ENCODE peak calls at places on chromosomes 4 and X, in ten cellular contexts. N is Calu3; E is tibial artery; A is activated CD8-positive, alpha-beta T cell treated with anti-CD3 and anti-CD28 coated beads for 36 hours; Y is psoas muscle; H is esophagus squamous epithelium; K is lung; R is osteocyte; L is PC-9; B is fibroblast of villous mesenchyme. C is an unnamed sample.

GRCh38 chrX:21509912-21510311 is 135.7 kb downstream of the CNKSR2 start:
- DNase-seq in N (no peak), E (no peak), A (no peak), Y (no peak), H (no peak), K (no peak), R (no peak), L (no peak), B (peak), C (no peak)

GRCh38 chr4:142396279-142396678 is 449.8 kb downstream of the INPP4B start:
- DNase-seq in N (no peak), E (no peak), A (no peak), Y (no peak), H (no peak), K (no peak), R (no peak), L (no peak), B (no peak), C (no peak)

GRCh38 chr4:2931765-2932560 is 31.2 kb downstream of the NOP14 start:
- DNase-seq in N (no peak), E (peak), A (peak), Y (peak), H (peak), K (peak), R (no peak), L (no peak), B (no peak), C (peak)

GRCh38 chrX:129637217-129638109 is 17.3 kb downstream of the APLN start:
- DNase-seq in N (peak), E (peak), A (peak), Y (peak), H (peak), K (peak), R (peak), L (peak), B (peak), C (peak)

GRCh38 chr4:41428205-41428940 is 109.6 kb upstream of the LIMCH1 start:
- DNase-seq in N (no peak), E (no peak), A (no peak), Y (no peak), H (no peak), K (no peak), R (no peak), L (no peak), B (no peak), C (no peak)

GRCh38 chrX:35244796-35245508 is 302.4 kb downstream of the FAM47B start:
- DNase-seq in N (no peak), E (no peak), A (no peak), Y (no peak), H (no peak), K (no peak), R (no peak), L (no peak), B (no peak), C (no peak)

GRCh38 chr4:182533948-182534347 is 290.7 kb downstream of the TENM3 start:
- DNase-seq in N (no peak), E (no peak), A (no peak), Y (no peak), H (no peak), K (no peak), R (no peak), L (no peak), B (no peak), C (no peak)

GRCh38 chrX:154360155-154360713 is 14.2 kb downstream of the FLNA start:
- DNase-seq in N (no peak), E (no peak), A (no peak), Y (no peak), H (no peak), K (no peak), R (no peak), L (no peak), B (no peak), C (no peak)

GRCh38 chr4:124745988-124746801 is 33.7 kb upstream of the ANKRD50 start:
- DNase-seq in N (no peak), E (no peak), A (no peak), Y (no peak), H (no peak), K (no peak), R (no peak), L (no peak), B (no peak), C (no peak)

GRCh38 chr4:186304816-186305520 is 39.0 kb downstream of the F11 start:
- DNase-seq in N (no peak), E (no peak), A (no peak), Y (no peak), H (no peak), K (no peak), R (no peak), L (no peak), B (no peak), C (no peak)

GRCh38 chr4:183550345-183551080 is 45.7 kb downstream of the ING2 start:
- DNase-seq in N (no peak), E (no peak), A (no peak), Y (no peak), H (no peak), K (no peak), R (no peak), L (no peak), B (no peak), C (no peak)

GRCh38 chr4:108783666-108784463 is 21.0 kb upstream of the ETNPPL start:
- DNase-seq in N (peak), E (no peak), A (no peak), Y (no peak), H (no peak), K (no peak), R (no peak), L (no peak), B (no peak), C (no peak)

GRCh38 chr4:29046166-29046565 is 1674.0 kb upstream of the PCDH7 start:
- DNase-seq in N (no peak), E (no peak), A (no peak), Y (no peak), H (no peak), K (no peak), R (no peak), L (no peak), B (peak), C (no peak)

GRCh38 chr4:86967798-86968197 is 33.0 kb downstream of the AFF1 start:
- DNase-seq in N (no peak), E (no peak), A (no peak), Y (no peak), H (no peak), K (no peak), R (no peak), L (no peak), B (peak), C (no peak)

GRCh38 chr4:1154523-1155182 is 17.7 kb downstream of the SPON2 start:
- DNase-seq in N (peak), E (peak), A (no peak), Y (no peak), H (no peak), K (no peak), R (no peak), L (no peak), B (peak), C (no peak)

GRCh38 chr4:74855879-74856278 is 61.6 kb upstream of the BTC start:
- DNase-seq in N (no peak), E (no peak), A (no peak), Y (no peak), H (no peak), K (no peak), R (no peak), L (peak), B (no peak), C (no peak)

GRCh38 chr4:15778742-15779231 is 659 bp downstream of the CD38 start:
- DNase-seq in N (peak), E (peak), A (peak), Y (peak), H (no peak), K (peak), R (no peak), L (no peak), B (peak), C (peak)

GRCh38 chr4:11488657-11489448 is 60.2 kb upstream of the HS3ST1 start:
- DNase-seq in N (no peak), E (no peak), A (no peak), Y (no peak), H (no peak), K (no peak), R (no peak), L (peak), B (no peak), C (no peak)

GRCh38 chrX:153494541-153495361 is at the start of gene BGN:
- DNase-seq in N (peak), E (peak), A (peak), Y (no peak), H (no peak), K (no peak), R (no peak), L (no peak), B (peak), C (no peak)

GRCh38 chrX:132216806-132217202 is 2.4 kb downstream of the RAP2C start:
- DNase-seq in N (no peak), E (no peak), A (peak), Y (no peak), H (no peak), K (no peak), R (no peak), L (peak), B (peak), C (no peak)

GRCh38 chr4:132101526-132101925 is 1047.6 kb upstream of the PCDH10 start:
- DNase-seq in N (no peak), E (no peak), A (no peak), Y (no peak), H (no peak), K (no peak), R (no peak), L (no peak), B (no peak), C (no peak)

GRCh38 chr4:179976777-179977176 is 2266.4 kb upstream of the TENM3 start:
- DNase-seq in N (no peak), E (no peak), A (no peak), Y (no peak), H (no peak), K (no peak), R (no peak), L (no peak), B (no peak), C (no peak)

GRCh38 chr4:153448003-153448731 is 18.0 kb upstream of the TMEM131L start:
- DNase-seq in N (no peak), E (no peak), A (no peak), Y (no peak), H (no peak), K (no peak), R (no peak), L (no peak), B (peak), C (no peak)

GRCh38 chrX:71068052-71068918 is at the start of gene SNX12:
- DNase-seq in N (peak), E (peak), A (peak), Y (peak), H (peak), K (peak), R (peak), L (peak), B (peak), C (peak)

GRCh38 chrX:155880586-155881157 is 473 bp upstream of the VAMP7 start:
- DNase-seq in N (no peak), E (no peak), A (no peak), Y (no peak), H (no peak), K (no peak), R (no peak), L (no peak), B (no peak), C (no peak)

GRCh38 chrX:109534933-109535332 is 1.7 kb upstream of the NXT2 start:
- DNase-seq in N (no peak), E (no peak), A (no peak), Y (no peak), H (no peak), K (no peak), R (no peak), L (no peak), B (no peak), C (no peak)

GRCh38 chr4:89539797-89540711 is 232.5 kb upstream of the GPRIN3 start:
- DNase-seq in N (no peak), E (no peak), A (no peak), Y (no peak), H (no peak), K (no peak), R (no peak), L (no peak), B (peak), C (no peak)

GRCh38 chr4:3487861-3488260 is 24.8 kb downstream of the DOK7 start:
- DNase-seq in N (no peak), E (no peak), A (no peak), Y (no peak), H (no peak), K (no peak), R (no peak), L (no peak), B (no peak), C (no peak)

GRCh38 chr4:74531952-74532794 is 87.2 kb downstream of the AREG start:
- DNase-seq in N (peak), E (no peak), A (peak), Y (no peak), H (no peak), K (no peak), R (no peak), L (no peak), B (peak), C (peak)

GRCh38 chrX:130393451-130394074 is 8.1 kb upstream of the GPR119 start:
- DNase-seq in N (peak), E (peak), A (peak), Y (no peak), H (no peak), K (peak), R (peak), L (peak), B (peak), C (peak)

GRCh38 chrX:103941201-103941975 is 21.0 kb upstream of the TMSB15B start:
- DNase-seq in N (peak), E (no peak), A (no peak), Y (no peak), H (no peak), K (no peak), R (no peak), L (no peak), B (peak), C (no peak)

GRCh38 chrX:130909469-130910136 is 6.6 kb upstream of the ENOX2 start:
- DNase-seq in N (no peak), E (no peak), A (no peak), Y (no peak), H (no peak), K (no peak), R (no peak), L (no peak), B (no peak), C (no peak)

GRCh38 chr4:3292571-3293409 is at the start of gene RGS12:
- DNase-seq in N (peak), E (peak), A (peak), Y (peak), H (peak), K (peak), R (peak), L (peak), B (peak), C (peak)

GRCh38 chr4:29304595-29304994 is 1415.6 kb upstream of the PCDH7 start:
- DNase-seq in N (no peak), E (no peak), A (no peak), Y (no peak), H (no peak), K (no peak), R (no peak), L (no peak), B (peak), C (no peak)

GRCh38 chrX:138723301-138723700 is 11.8 kb upstream of the FGF13 start:
- DNase-seq in N (no peak), E (no peak), A (no peak), Y (no peak), H (no peak), K (no peak), R (no peak), L (no peak), B (no peak), C (no peak)

GRCh38 chrX:128106630-128107029 is 54.4 kb upstream of the ACTRT1 start:
- DNase-seq in N (no peak), E (no peak), A (no peak), Y (no peak), H (no peak), K (no peak), R (no peak), L (no peak), B (no peak), C (no peak)
- TF ChIP-seq CTCF in N (no peak), E (no peak), A (no peak), Y (no peak), H (no peak), K (no peak), R (peak), L (peak), B (no peak), C (no peak)

DNA sequence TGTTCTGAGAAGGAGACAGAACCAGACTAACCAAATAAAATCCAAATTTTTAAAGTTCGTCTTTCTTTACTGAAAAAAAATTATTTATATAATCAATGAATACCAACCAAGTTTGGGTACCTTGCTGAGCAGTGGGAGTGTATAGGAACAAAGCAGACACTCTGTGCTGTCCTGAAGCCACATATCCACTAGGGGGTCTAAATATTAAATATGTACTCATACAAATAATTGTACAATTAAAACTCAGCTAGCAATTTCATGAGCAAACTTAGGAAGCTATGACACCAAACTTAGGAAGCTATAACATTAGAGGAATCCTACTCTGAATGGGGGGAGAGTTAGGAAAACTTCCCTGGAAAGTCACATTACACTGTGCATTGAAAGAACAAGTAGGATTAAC is 582.0 kb upstream of the EPHA5 start:
- DNase-seq in N (no peak), E (no peak), A (no peak), Y (no peak), H (no peak), K (no peak), R (no peak), L (no peak), B (no peak), C (no peak)
- TF ChIP-seq CTCF in N (no peak), E (no peak), A (no peak), Y (no peak), H (no peak), K (no peak), R (peak), L (no peak), B (no peak), C (no peak)

DNA sequence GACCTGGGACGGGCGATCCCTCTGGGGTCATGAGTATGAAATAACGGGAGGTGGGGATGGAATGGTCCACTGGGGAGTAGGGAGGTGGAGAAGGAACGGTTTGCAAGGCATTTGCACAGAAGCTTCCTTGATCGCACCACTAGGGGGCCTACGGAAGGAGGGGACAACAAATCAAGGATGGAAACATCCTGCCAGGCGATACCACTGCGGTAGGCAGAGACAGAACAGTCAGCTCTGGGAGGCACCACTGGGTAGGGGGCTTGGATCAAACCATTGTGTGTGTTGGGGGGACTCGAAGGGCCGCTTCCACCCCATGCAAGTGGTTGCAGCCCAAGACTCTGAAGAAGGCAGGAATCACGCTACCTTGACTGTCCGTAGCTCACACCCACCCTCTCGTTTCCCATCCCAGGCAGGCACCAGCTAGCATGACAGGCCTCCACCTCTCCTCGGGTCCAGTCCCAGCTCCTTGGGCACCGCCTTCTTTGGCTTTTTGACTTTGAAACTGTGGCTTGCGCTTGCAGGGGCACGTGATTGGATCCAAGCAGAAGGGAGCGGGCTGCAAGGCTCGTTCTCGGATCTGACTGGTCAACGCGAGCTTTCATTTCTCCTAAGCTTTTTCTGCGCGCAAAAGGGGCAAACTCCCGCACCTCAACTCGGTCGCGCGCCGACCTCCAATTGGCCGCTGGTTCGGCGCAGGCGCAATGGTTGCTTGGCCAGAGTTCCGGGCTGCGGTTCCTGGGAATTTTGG is 28.4 kb downstream of the GAGE1 start:
- DNase-seq in N (no peak), E (no peak), A (peak), Y (no peak), H (no peak), K (no peak), R (no peak), L (no peak), B (no peak), C (peak)
- TF ChIP-seq CTCF in N (no peak), E (no peak), A (no peak), Y (peak), H (no peak), K (no peak), R (no peak), L (no peak), B (no peak), C (no peak)

GRCh38 chr4:25795566-25796454 is 67.0 kb downstream of the SEL1L3 start:
- DNase-seq in N (no peak), E (no peak), A (no peak), Y (no peak), H (no peak), K (no peak), R (no peak), L (no peak), B (peak), C (no peak)
- TF ChIP-seq CTCF in N (no peak), E (no peak), A (no peak), Y (no peak), H (no peak), K (no peak), R (no peak), L (no peak), B (no peak), C (no peak)

GRCh38 chrX:74525116-74525515 is 89.3 kb downstream of the RLIM start:
- DNase-seq in N (no peak), E (no peak), A (no peak), Y (no peak), H (no peak), K (no peak), R (no peak), L (no peak), B (peak), C (no peak)

GRCh38 chrX:74531081-74531480 is 83.3 kb downstream of the RLIM start:
- DNase-seq in N (no peak), E (no peak), A (no peak), Y (no peak), H (no peak), K (no peak), R (peak), L (no peak), B (no peak), C (no peak)

GRCh38 chrX:74526786-74527185 is 87.6 kb downstream of the RLIM start:
- DNase-seq in N (no peak), E (no peak), A (no peak), Y (no peak), H (no peak), K (no peak), R (peak), L (no peak), B (peak), C (no peak)

GRCh38 chrX:74527344-74527743 is 87.1 kb downstream of the RLIM start:
- DNase-seq in N (no peak), E (no peak), A (no peak), Y (no peak), H (no peak), K (no peak), R (peak), L (no peak), B (no peak), C (no peak)

DNA sequence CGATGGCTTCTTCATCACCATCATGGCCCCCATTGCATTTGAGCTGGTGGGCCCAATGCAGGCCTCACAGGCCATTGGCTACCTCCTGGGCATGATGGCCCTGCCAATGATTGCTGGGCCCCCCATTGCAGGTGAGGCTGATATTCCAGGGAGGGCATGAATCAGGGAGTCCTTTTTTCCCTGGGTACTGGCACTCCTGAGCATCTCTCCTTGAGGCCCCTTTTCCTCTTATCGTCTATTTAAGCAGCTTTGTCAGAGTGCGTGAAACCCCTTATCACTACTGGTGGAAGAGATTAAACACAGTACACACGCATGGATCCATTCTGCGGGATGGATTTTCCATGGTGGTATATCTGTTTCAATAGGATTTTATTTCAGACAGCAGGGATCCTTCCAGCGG is 85.1 kb downstream of the RLIM start:
- DNase-seq in N (no peak), E (no peak), A (no peak), Y (no peak), H (no peak), K (no peak), R (peak), L (no peak), B (no peak), C (no peak)
- TF ChIP-seq CTCF in N (no peak), E (no peak), A (no peak), Y (no peak), H (no peak), K (no peak), R (no peak), L (no peak), B (no peak), C (no peak)

DNA sequence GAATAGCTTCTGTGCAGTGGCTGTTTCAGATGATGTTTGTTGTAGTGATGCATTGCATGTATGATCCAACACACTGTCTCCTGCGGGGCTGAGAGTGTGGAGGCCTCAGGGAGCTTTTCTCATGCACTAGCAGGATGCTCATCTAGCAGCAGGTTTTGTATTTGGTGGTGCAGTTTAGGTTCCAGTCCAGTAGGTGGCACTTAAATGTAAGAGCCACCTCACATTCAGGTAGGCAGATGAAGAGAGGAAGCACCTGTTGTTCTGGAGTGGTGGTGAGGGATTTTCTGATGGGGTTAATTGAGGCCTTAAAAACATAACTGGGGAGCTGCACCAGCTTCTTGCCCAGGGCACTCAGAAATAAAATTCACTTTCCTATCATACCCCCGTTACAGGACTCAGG is 300.9 kb downstream of the SPIN4 start:
- DNase-seq in N (no peak), E (no peak), A (no peak), Y (no peak), H (no peak), K (no peak), R (no peak), L (no peak), B (no peak), C (no peak)
- TF ChIP-seq CTCF in N (no peak), E (no peak), A (no peak), Y (no peak), H (no peak), K (no peak), R (no peak), L (peak), B (no peak), C (no peak)

C was measured in GM20000.